ENCODE peak calls at places on chromosomes 11 and 22, in six cellular contexts. One of them, this sample, is unnamed.
A peak's percentile ranks its signal among the peaks of the same experiment; 100 is the strongest.

GRCh38 chr22:47393191-47393590 is 630.7 kb downstream of the TBC1D22A start:
- DNase-seq in HepG2: no peak
- DNase-seq in vagina: no peak
- DNase-seq in heart left ventricle: no peak
- DNase-seq in body of pancreas: no peak
- DNase-seq in H1: no peak
- DNase-seq in this sample: no peak

GRCh38 chr11:127052420-127052819 is 51.9 kb upstream of the KIRREL3 start:
- DNase-seq in H1: no peak
- DNase-seq in HepG2: no peak
- DNase-seq in body of pancreas: no peak
- DNase-seq in heart left ventricle: no peak
- DNase-seq in vagina: no peak
- DNase-seq in this sample: no peak

GRCh38 chr22:37455896-37456295 is 28.6 kb upstream of the ELFN2 start:
- DNase-seq in heart left ventricle: no peak
- DNase-seq in H1: no peak
- DNase-seq in HepG2: no peak
- DNase-seq in body of pancreas: no peak
- DNase-seq in vagina: no peak
- DNase-seq in this sample: no peak

GRCh38 chr11:8988329-8989234 is 15.2 kb downstream of the NRIP3 start:
- DNase-seq in body of pancreas: no peak
- DNase-seq in HepG2: no peak
- DNase-seq in H1: no peak
- DNase-seq in heart left ventricle: no peak
- DNase-seq in vagina: no peak
- DNase-seq in this sample: no peak

GRCh38 chr11:86138958-86139357 is 70.1 kb upstream of the PICALM start:
- DNase-seq in vagina: no peak
- DNase-seq in heart left ventricle: no peak
- DNase-seq in H1: no peak
- DNase-seq in HepG2: no peak
- DNase-seq in body of pancreas: no peak
- DNase-seq in this sample: no peak

GRCh38 chr11:34909955-34910354 is 6.2 kb downstream of the APIP start:
- DNase-seq in heart left ventricle: no peak
- DNase-seq in body of pancreas: peak; percentile 31
- DNase-seq in vagina: no peak
- DNase-seq in H1: no peak
- DNase-seq in HepG2: no peak
- DNase-seq in this sample: no peak

GRCh38 chr11:9861860-9862725 is 198.2 kb downstream of the SWAP70 start:
- DNase-seq in vagina: no peak
- DNase-seq in heart left ventricle: peak; percentile 40
- DNase-seq in body of pancreas: peak; percentile 44
- DNase-seq in H1: peak; percentile 67
- DNase-seq in HepG2: peak; percentile 64
- DNase-seq in this sample: peak; percentile 70

GRCh38 chr11:57900315-57900714 is 123.4 kb upstream of the OR9Q1 start:
- DNase-seq in H1: no peak
- DNase-seq in HepG2: no peak
- DNase-seq in body of pancreas: no peak
- DNase-seq in vagina: no peak
- DNase-seq in heart left ventricle: no peak
- DNase-seq in this sample: no peak

GRCh38 chr11:103441021-103441420 is 331.8 kb downstream of the DYNC2H1 start:
- DNase-seq in body of pancreas: no peak
- DNase-seq in vagina: no peak
- DNase-seq in heart left ventricle: no peak
- DNase-seq in H1: no peak
- DNase-seq in HepG2: no peak
- DNase-seq in this sample: no peak

GRCh38 chr11:59291228-59291627 is 67.5 kb upstream of the OR5AN1 start:
- DNase-seq in HepG2: no peak
- DNase-seq in H1: no peak
- DNase-seq in vagina: no peak
- DNase-seq in body of pancreas: peak; percentile 37
- DNase-seq in heart left ventricle: no peak
- DNase-seq in this sample: no peak

GRCh38 chr11:34242037-34242625 is 115.7 kb downstream of the ABTB2 start:
- DNase-seq in H1: no peak
- DNase-seq in heart left ventricle: no peak
- DNase-seq in body of pancreas: no peak
- DNase-seq in HepG2: no peak
- DNase-seq in vagina: no peak
- DNase-seq in this sample: peak; percentile 46

GRCh38 chr22:19966908-19967750 is 25.5 kb upstream of the TXNRD2 start:
- DNase-seq in heart left ventricle: no peak
- DNase-seq in vagina: no peak
- DNase-seq in body of pancreas: no peak
- DNase-seq in H1: no peak
- DNase-seq in HepG2: no peak
- DNase-seq in this sample: no peak

GRCh38 chr11:119361056-119361787 is 14.7 kb upstream of the MFRP start:
- DNase-seq in HepG2: peak; percentile 38
- DNase-seq in H1: no peak
- DNase-seq in vagina: no peak
- DNase-seq in body of pancreas: peak; percentile 86
- DNase-seq in heart left ventricle: peak; percentile 85
- DNase-seq in this sample: no peak

GRCh38 chr11:22474621-22475020 is 136.4 kb downstream of the SLC17A6 start:
- DNase-seq in body of pancreas: no peak
- DNase-seq in vagina: no peak
- DNase-seq in heart left ventricle: no peak
- DNase-seq in H1: no peak
- DNase-seq in HepG2: no peak
- DNase-seq in this sample: no peak

GRCh38 chr11:85815186-85815911 is 4.4 kb upstream of the SYTL2 start:
- DNase-seq in HepG2: no peak
- DNase-seq in heart left ventricle: no peak
- DNase-seq in vagina: no peak
- DNase-seq in H1: no peak
- DNase-seq in body of pancreas: no peak
- DNase-seq in this sample: no peak

GRCh38 chr22:47294222-47294532 is 531.7 kb downstream of the TBC1D22A start:
- DNase-seq in body of pancreas: no peak
- DNase-seq in heart left ventricle: no peak
- DNase-seq in HepG2: no peak
- DNase-seq in H1: no peak
- DNase-seq in vagina: peak; percentile 79
- DNase-seq in this sample: peak; percentile 12

GRCh38 chr22:26134654-26135330 is 34.5 kb upstream of the SEZ6L start:
- DNase-seq in heart left ventricle: no peak
- DNase-seq in body of pancreas: no peak
- DNase-seq in H1: peak; percentile 58
- DNase-seq in vagina: no peak
- DNase-seq in HepG2: peak; percentile 3
- DNase-seq in this sample: no peak

GRCh38 chr22:30251661-30252226 is 5.2 kb upstream of the LIF start:
- DNase-seq in H1: no peak
- DNase-seq in vagina: no peak
- DNase-seq in HepG2: no peak
- DNase-seq in body of pancreas: no peak
- DNase-seq in heart left ventricle: peak; percentile 59
- DNase-seq in this sample: no peak

GRCh38 chr11:96000064-96000463 is 76.2 kb upstream of the MTMR2 start:
- DNase-seq in body of pancreas: no peak
- DNase-seq in heart left ventricle: no peak
- DNase-seq in HepG2: no peak
- DNase-seq in vagina: no peak
- DNase-seq in H1: no peak
- DNase-seq in this sample: no peak

GRCh38 chr11:16603890-16604783 is 134.3 kb upstream of the C11orf58 start:
- DNase-seq in heart left ventricle: peak; percentile 87
- DNase-seq in vagina: no peak
- DNase-seq in body of pancreas: peak; percentile 65
- DNase-seq in HepG2: no peak
- DNase-seq in H1: peak; percentile 63
- DNase-seq in this sample: peak; percentile 72

GRCh38 chr22:42847110-42847509 is 10.0 kb downstream of the ARFGAP3 start:
- DNase-seq in heart left ventricle: no peak
- DNase-seq in H1: no peak
- DNase-seq in body of pancreas: no peak
- DNase-seq in vagina: no peak
- DNase-seq in HepG2: no peak
- DNase-seq in this sample: no peak

GRCh38 chr22:43985532-43985931 is 30.3 kb downstream of the SAMM50 start:
- DNase-seq in body of pancreas: no peak
- DNase-seq in vagina: no peak
- DNase-seq in heart left ventricle: no peak
- DNase-seq in H1: no peak
- DNase-seq in HepG2: no peak
- DNase-seq in this sample: no peak

GRCh38 chr11:83971063-83971462 is 684.9 kb upstream of the CCDC90B start:
- DNase-seq in H1: no peak
- DNase-seq in body of pancreas: peak; percentile 12
- DNase-seq in vagina: no peak
- DNase-seq in HepG2: no peak
- DNase-seq in heart left ventricle: no peak
- DNase-seq in this sample: no peak

GRCh38 chr11:11841605-11842425 is at the start of gene USP47:
- DNase-seq in H1: peak; percentile 96
- DNase-seq in HepG2: peak; percentile 74
- DNase-seq in heart left ventricle: peak; percentile 95
- DNase-seq in body of pancreas: peak; percentile 92
- DNase-seq in vagina: no peak
- DNase-seq in this sample: peak; percentile 94

DNA sequence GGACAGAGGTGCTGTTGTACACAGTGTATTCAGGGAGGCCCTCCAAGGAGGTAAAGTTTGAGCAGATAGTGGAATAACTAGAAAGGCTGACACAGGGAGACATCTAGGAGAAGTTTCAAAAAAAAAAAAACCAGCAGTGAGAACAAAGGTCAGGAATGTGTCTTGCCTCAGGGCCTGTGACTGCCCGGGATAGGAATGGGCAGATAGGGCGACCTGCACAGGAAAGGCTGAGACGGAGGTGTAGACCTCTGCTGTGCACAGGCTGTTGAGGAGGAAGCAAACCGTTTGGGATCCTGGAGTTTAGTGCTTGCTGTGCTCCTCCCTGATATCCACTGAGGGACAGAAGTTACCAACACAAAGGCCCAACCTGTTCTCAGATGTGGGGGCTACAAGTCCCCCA is 406.5 kb upstream of the B3GAT1 start:
- DNase-seq in vagina: no peak
- DNase-seq in body of pancreas: no peak
- DNase-seq in H1: no peak
- DNase-seq in HepG2: no peak
- DNase-seq in heart left ventricle: no peak
- DNase-seq in this sample: no peak
- TF ChIP-seq POLR2A in vagina: no peak
- TF ChIP-seq POLR2A in body of pancreas: no peak
- TF ChIP-seq POLR2A in H1: no peak
- TF ChIP-seq POLR2A in HepG2: no peak
- TF ChIP-seq POLR2A in heart left ventricle: no peak
- TF ChIP-seq POLR2A in this sample: no peak

GRCh38 chr11:114622858-114623257 is 27.3 kb upstream of the NXPE4 start:
- DNase-seq in body of pancreas: no peak
- DNase-seq in HepG2: no peak
- DNase-seq in vagina: no peak
- DNase-seq in heart left ventricle: no peak
- DNase-seq in H1: no peak
- DNase-seq in this sample: no peak

GRCh38 chr11:114621950-114622809 is 26.6 kb upstream of the NXPE4 start:
- DNase-seq in vagina: peak; percentile 37
- DNase-seq in HepG2: no peak
- DNase-seq in body of pancreas: no peak
- DNase-seq in H1: no peak
- DNase-seq in heart left ventricle: no peak
- DNase-seq in this sample: no peak

GRCh38 chr11:114623720-114624119 is 28.1 kb upstream of the NXPE4 start:
- DNase-seq in body of pancreas: no peak
- DNase-seq in HepG2: no peak
- DNase-seq in heart left ventricle: no peak
- DNase-seq in vagina: peak; percentile 25
- DNase-seq in H1: no peak
- DNase-seq in this sample: no peak

GRCh38 chr11:114624455-114625207 is 29.0 kb upstream of the NXPE4 start:
- DNase-seq in body of pancreas: no peak
- DNase-seq in H1: no peak
- DNase-seq in heart left ventricle: no peak
- DNase-seq in vagina: no peak
- DNase-seq in HepG2: no peak
- DNase-seq in this sample: no peak

DNA sequence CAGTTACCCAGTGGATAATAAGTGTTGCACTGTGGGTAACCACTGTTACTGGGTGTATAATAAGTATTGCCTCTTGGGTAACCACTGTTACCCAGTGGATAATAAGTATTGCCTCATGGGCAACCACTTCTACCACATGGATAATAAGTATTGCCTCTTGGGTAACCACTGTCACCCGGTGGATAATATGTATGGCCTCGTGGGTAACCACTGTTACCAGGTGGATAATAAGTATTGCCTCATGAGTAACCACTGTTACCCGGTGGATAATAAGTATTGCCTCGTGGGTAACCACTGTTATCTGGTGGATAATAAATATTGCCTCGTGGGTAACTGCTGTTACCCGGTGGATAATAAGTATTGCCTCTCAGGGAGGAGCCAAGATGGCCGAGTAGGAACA is 29.7 kb upstream of the NXPE4 start:
- DNase-seq in HepG2: no peak
- DNase-seq in heart left ventricle: no peak
- DNase-seq in H1: no peak
- DNase-seq in body of pancreas: no peak
- DNase-seq in vagina: no peak
- DNase-seq in this sample: no peak
- H3K9me3 ChIP-seq in HepG2: peaks cover 53% of the 10 kb centered on the region
- H3K9me3 ChIP-seq in heart left ventricle: peaks cover 3% of the 10 kb centered on the region
- H3K9me3 ChIP-seq in H1: peaks cover 50% of the 10 kb centered on the region
- H3K9me3 ChIP-seq in body of pancreas: no peaks in the 10 kb centered on the region
- H3K9me3 ChIP-seq in vagina: no peaks in the 10 kb centered on the region
- H3K9me3 ChIP-seq in this sample: no peaks in the 10 kb centered on the region

GRCh38 chr22:31269892-31270574 is 22.3 kb downstream of the PIK3IP1 start:
- DNase-seq in body of pancreas: no peak
- DNase-seq in HepG2: no peak
- DNase-seq in H1: no peak
- DNase-seq in vagina: no peak
- DNase-seq in heart left ventricle: no peak
- DNase-seq in this sample: no peak
- TF ChIP-seq POLR2A in body of pancreas: no peak
- TF ChIP-seq POLR2A in HepG2: no peak
- TF ChIP-seq POLR2A in H1: no peak
- TF ChIP-seq POLR2A in vagina: no peak
- TF ChIP-seq POLR2A in heart left ventricle: no peak
- TF ChIP-seq POLR2A in this sample: no peak

DNA sequence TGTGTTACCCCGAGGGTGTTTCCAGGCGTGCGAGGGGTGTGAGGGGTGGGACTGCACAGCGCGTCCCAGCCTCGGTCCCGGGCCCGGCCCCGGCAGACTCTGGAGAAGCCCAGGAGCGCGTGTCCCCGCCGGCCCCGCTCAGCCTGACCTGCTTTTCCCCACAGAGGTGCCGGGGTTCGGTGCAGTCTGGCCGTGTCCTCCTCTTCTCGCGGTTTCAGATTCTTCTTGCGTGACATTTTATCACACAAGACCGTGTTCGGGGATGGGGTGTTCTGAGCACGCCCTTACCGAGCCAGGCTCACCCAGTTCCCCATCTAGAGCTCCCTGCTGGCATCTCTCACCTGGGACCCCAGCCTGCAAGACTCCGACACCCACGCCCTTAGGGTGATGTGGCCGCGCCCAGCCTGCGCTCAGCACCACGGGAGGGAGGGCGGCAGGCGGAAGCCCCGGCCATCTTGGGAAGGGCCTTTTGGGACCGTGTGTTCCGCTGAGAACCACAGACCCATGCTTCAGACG is 775.6 kb downstream of the BRD1 start:
- DNase-seq in HepG2: no peak
- DNase-seq in H1: no peak
- DNase-seq in vagina: no peak
- DNase-seq in heart left ventricle: no peak
- DNase-seq in body of pancreas: no peak
- DNase-seq in this sample: peak; percentile 48
- H3K9me3 ChIP-seq in HepG2: no peaks in the 10 kb centered on the region
- H3K9me3 ChIP-seq in H1: no peaks in the 10 kb centered on the region
- H3K9me3 ChIP-seq in vagina: no peaks in the 10 kb centered on the region
- H3K9me3 ChIP-seq in heart left ventricle: no peaks in the 10 kb centered on the region
- H3K9me3 ChIP-seq in body of pancreas: no peaks in the 10 kb centered on the region
- H3K9me3 ChIP-seq in this sample: no peaks in the 10 kb centered on the region